ENCODE peak calls at places on chromosome 4, in seven cellular contexts. A, W, I, S, E, D and X are unnamed samples.

GRCh38 chr4:150593996-150594395 is 12.0 kb downstream of the MAB21L2 start:
- DNase-seq in W (no peak), A (no peak), S (no peak), I (no peak), E (no peak), D (no peak), X (no peak)

GRCh38 chr4:93187892-93188291 is 640.7 kb upstream of the ATOH1 start:
- DNase-seq in A (peak; percentile 8), S (no peak), E (no peak), W (no peak), D (no peak), I (no peak), X (no peak)

GRCh38 chr4:41935652-41936021 is 408 bp downstream of the TMEM33 start:
- DNase-seq in W (no peak), S (no peak), E (no peak), I (no peak), A (no peak), D (no peak), X (no peak)

GRCh38 chr4:176579233-176579632 is 213.5 kb downstream of the VEGFC start:
- DNase-seq in E (no peak), A (peak; percentile 20), S (no peak), W (no peak), I (no peak), D (no peak), X (no peak)

GRCh38 chr4:29578329-29578728 is 1141.8 kb upstream of the PCDH7 start:
- DNase-seq in E (no peak), I (no peak), D (no peak), A (no peak), S (no peak), W (no peak), X (no peak)

GRCh38 chr4:74123065-74123728 is 24.2 kb upstream of the CXCL2 start:
- DNase-seq in D (no peak), I (no peak), W (no peak), A (no peak), S (no peak), E (no peak), X (no peak)

GRCh38 chr4:139560396-139561084 is 4.5 kb upstream of the SETD7 start:
- DNase-seq in W (no peak), A (peak; percentile 75), S (no peak), E (no peak), I (no peak), D (peak; percentile 83), X (peak; percentile 82)

GRCh38 chr4:86977621-86978184 is 42.9 kb downstream of the AFF1 start:
- DNase-seq in D (peak; percentile 13), E (no peak), S (no peak), I (no peak), W (no peak), A (no peak), X (no peak)

GRCh38 chr4:63717384-63717783 is 691.9 kb downstream of the TECRL start:
- DNase-seq in W (no peak), D (no peak), S (no peak), E (no peak), I (no peak), A (peak; percentile 67), X (no peak)